ENCODE peak calls at places on chromosomes 4 and X, in five cellular contexts. V is NT2/D1, H is GM12878, N is HepG2, W is H1. Z is an unnamed sample.

GRCh38 chr4:128310266-128310697 is 22.7 kb upstream of the PGRMC2 start:
- DNase-seq in W (no peak), V (no peak), H (no peak), N (peak; percentile 55), Z (peak; percentile 26)

GRCh38 chrX:72100051-72100755 is 31.5 kb downstream of the RTL5 start:
- DNase-seq in H (no peak), V (no peak), N (no peak), W (no peak), Z (no peak)

GRCh38 chr4:2047781-2048581 is 11.1 kb upstream of the NAT8L start:
- DNase-seq in V (no peak), N (no peak), W (no peak), H (no peak), Z (no peak)

GRCh38 chr4:147492761-147493160 is 11.9 kb downstream of the EDNRA start:
- DNase-seq in N (no peak), H (peak; percentile 27), W (no peak), V (no peak), Z (no peak)

GRCh38 chr4:88605744-88606143 is 13.5 kb downstream of the HERC3 start:
- DNase-seq in N (no peak), W (no peak), V (no peak), H (no peak), Z (no peak)

GRCh38 chrX:155718964-155719586 is 106.3 kb upstream of the TMLHE start:
- DNase-seq in W (no peak), H (no peak), N (no peak), V (no peak), Z (no peak)

GRCh38 chr4:145878501-145879435 is 59.9 kb downstream of the ZNF827 start:
- DNase-seq in H (no peak), W (no peak), N (no peak), V (no peak), Z (peak; percentile 26)

GRCh38 chr4:96347582-96347981 is 507.7 kb downstream of the PDHA2 start:
- DNase-seq in V (no peak), N (no peak), W (no peak), H (no peak), Z (no peak)

GRCh38 chrX:125289209-125289608 is 30.5 kb upstream of the TEX13C start:
- DNase-seq in N (peak; percentile 0), H (no peak), W (no peak), V (no peak), Z (no peak)

GRCh38 chrX:6793000-6793399 is 258.1 kb upstream of the VCX3A start:
- DNase-seq in V (no peak), H (no peak), N (no peak), W (no peak), Z (no peak)

GRCh38 chrX:130110379-130111219 is at the start of gene ELF4:
- DNase-seq in W (no peak), N (no peak), V (no peak), H (no peak), Z (peak; percentile 67)

GRCh38 chr4:158496030-158496741 is 25.5 kb upstream of the RXFP1 start:
- DNase-seq in W (peak; percentile 25), N (peak; percentile 10), H (no peak), V (peak; percentile 48), Z (peak; percentile 54)

GRCh38 chr4:47741200-47741599 is 96.7 kb downstream of the CORIN start:
- DNase-seq in V (no peak), H (no peak), W (no peak), N (no peak), Z (no peak)

GRCh38 chr4:52856802-52857201 is 5.3 kb upstream of the RASL11B start:
- DNase-seq in W (no peak), N (no peak), H (no peak), V (no peak), Z (no peak)

GRCh38 chr4:8419222-8420041 is 21.1 kb downstream of the ACOX3 start:
- DNase-seq in V (no peak), W (no peak), H (peak; percentile 37), N (no peak), Z (no peak)

GRCh38 chr4:115054836-115055235 is 58.6 kb downstream of the NDST4 start:
- DNase-seq in H (no peak), N (peak; percentile 35), V (no peak), W (no peak), Z (no peak)

GRCh38 chr4:8724436-8725070 is 132.0 kb downstream of the CPZ start:
- DNase-seq in W (no peak), V (no peak), H (no peak), N (no peak), Z (no peak)

GRCh38 chr4:45925809-45926208 is 198.0 kb downstream of the GABRG1 start:
- DNase-seq in V (no peak), H (no peak), W (no peak), N (no peak), Z (no peak)

GRCh38 chr4:129153700-129154099 is 57.7 kb downstream of the C4orf33 start:
- DNase-seq in H (no peak), V (no peak), N (no peak), W (no peak), Z (no peak)

GRCh38 chr4:70722199-70722791 is 531 bp downstream of the RUFY3 start:
- DNase-seq in W (no peak), N (no peak), V (no peak), H (no peak), Z (no peak)

GRCh38 chr4:78057600-78058560 is 757 bp downstream of the FRAS1 start:
- DNase-seq in H (no peak), W (no peak), V (no peak), N (peak; percentile 54), Z (peak; percentile 30)

GRCh38 chr4:38141808-38142500 is 181.8 kb downstream of the PTTG2 start:
- DNase-seq in H (no peak), V (no peak), W (no peak), N (no peak), Z (no peak)

GRCh38 chr4:80094191-80094590 is 21.2 kb upstream of the ANTXR2 start:
- DNase-seq in W (no peak), H (no peak), V (no peak), N (no peak), Z (no peak)

GRCh38 chr4:148770377-148770776 is 328.2 kb upstream of the NR3C2 start:
- DNase-seq in H (no peak), N (no peak), W (no peak), V (no peak), Z (no peak)

GRCh38 chrX:40154229-40154852 is 56.6 kb upstream of the BCOR start:
- DNase-seq in W (no peak), V (no peak), N (peak; percentile 82), H (no peak), Z (no peak)

GRCh38 chr4:184922301-184922700 is 96.0 kb upstream of the HELT start:
- DNase-seq in H (no peak), W (no peak), V (no peak), N (no peak), Z (no peak)

GRCh38 chr4:16027114-16027513 is 56.7 kb downstream of the PROM1 start:
- DNase-seq in W (no peak), H (no peak), V (no peak), N (no peak), Z (no peak)

GRCh38 chr4:26248647-26249046 is 72.2 kb upstream of the RBPJ start:
- DNase-seq in N (no peak), V (no peak), H (no peak), W (no peak), Z (no peak)

GRCh38 chr4:153573881-153574807 is 108.0 kb downstream of the TMEM131L start:
- DNase-seq in N (peak; percentile 63), W (no peak), V (no peak), H (no peak), Z (peak; percentile 23)

GRCh38 chrX:150219374-150220185 is 143.5 kb upstream of the MAMLD1 start:
- DNase-seq in N (no peak), H (no peak), W (no peak), V (no peak), Z (no peak)
- TF ChIP-seq SUZ12 in N (no peak), H (no peak), W (no peak), V (no peak), Z (no peak)

DNA sequence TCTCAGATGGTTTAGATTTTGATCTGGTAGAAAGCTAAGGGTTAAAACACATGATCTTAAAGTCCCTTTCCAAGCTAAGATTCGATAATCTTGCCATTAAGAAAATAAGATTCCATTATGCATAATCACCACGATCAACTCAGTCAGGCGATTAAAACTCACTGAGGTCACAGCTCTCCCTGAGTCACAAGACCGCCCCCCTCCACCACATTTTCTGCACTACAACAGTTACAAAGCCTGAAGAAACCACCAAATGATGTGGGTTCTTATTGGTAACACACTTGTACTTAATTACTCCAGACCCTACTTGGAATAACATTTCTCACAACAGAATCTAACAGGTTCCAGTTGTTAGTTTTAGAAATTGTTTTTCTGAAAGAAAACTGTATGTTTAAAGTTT is 62.8 kb downstream of the SH3KBP1 start:
- DNase-seq in N (no peak), H (no peak), W (no peak), V (no peak), Z (no peak)
- TF ChIP-seq SUZ12 in N (no peak), H (no peak), W (no peak), V (no peak), Z (no peak)

DNA sequence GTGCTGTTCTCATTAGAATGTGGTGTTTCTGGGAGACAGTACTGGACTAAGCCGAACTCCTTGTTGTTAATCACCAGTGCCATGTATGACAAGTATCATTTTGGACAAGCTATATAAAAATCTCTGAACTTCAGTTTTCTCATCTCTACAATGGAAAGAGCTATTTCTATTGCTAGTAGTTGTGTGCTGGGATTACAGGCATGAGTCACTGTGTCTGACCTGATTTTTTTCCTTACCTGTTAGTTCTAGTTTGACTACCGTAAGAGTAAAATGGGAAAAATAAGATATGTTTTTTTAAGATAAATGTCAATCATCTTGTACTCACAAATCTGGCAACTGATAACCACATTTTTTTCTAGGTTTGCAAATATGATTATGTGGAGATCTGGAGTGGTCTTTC is 192.3 kb downstream of the TLL1 start:
- DNase-seq in H (no peak), V (no peak), N (no peak), W (no peak), Z (no peak)
- TF ChIP-seq SUZ12 in H (no peak), V (no peak), N (no peak), W (no peak), Z (no peak)

GRCh38 chr4:140237616-140238352 is 83.8 kb upstream of the MAML3 start:
- DNase-seq in H (no peak), N (no peak), W (peak; percentile 72), V (peak; percentile 74), Z (no peak)

GRCh38 chr4:140233811-140234696 is 80.1 kb upstream of the MAML3 start:
- DNase-seq in V (no peak), W (no peak), H (no peak), N (no peak), Z (no peak)

GRCh38 chr4:140238353-140239041 is 84.5 kb upstream of the MAML3 start:
- DNase-seq in W (no peak), N (no peak), V (no peak), H (no peak), Z (no peak)

GRCh38 chr4:140236649-140237160 is 82.7 kb upstream of the MAML3 start:
- DNase-seq in N (no peak), H (no peak), W (no peak), V (no peak), Z (no peak)

GRCh38 chr4:140234697-140235060 is 80.7 kb upstream of the MAML3 start:
- DNase-seq in N (no peak), V (no peak), H (no peak), W (no peak), Z (no peak)
- TF ChIP-seq SUZ12 in N (no peak), V (no peak), H (no peak), W (no peak), Z (no peak)

Z was measured in HEK293T.